ENCODE peak calls at places on chromosomes 2 and 18, in ten cellular contexts. Y is upper lobe of left lung, I is IMR-90, D is astrocyte of the spinal cord, L is suprapubic skin, R is left ventricle myocardium inferior, E is heart left ventricle, T is neuronal stem cell, S is choroid plexus epithelial cell, J is AG10803. U is an unnamed sample.

GRCh38 chr2:37344453-37345361 is at the start of gene QPCT:
- DNase-seq in Y (peak), I (peak), D (peak), L (peak), R (peak), E (peak), T (no peak), S (peak), J (peak), U (no peak)

GRCh38 chr2:239225921-239226561 is 174.8 kb downstream of the HDAC4 start:
- DNase-seq in Y (no peak), I (peak), D (peak), L (no peak), R (no peak), E (no peak), T (no peak), S (peak), J (peak), U (peak)

GRCh38 chr2:202574541-202574940 is 60.2 kb upstream of the FAM117B start:
- DNase-seq in Y (no peak), I (peak), D (no peak), L (no peak), R (no peak), E (no peak), T (no peak), S (no peak), J (no peak), U (no peak)

GRCh38 chr18:70181015-70181414 is 24.5 kb downstream of the RTTN start:
- DNase-seq in Y (no peak), I (peak), D (peak), L (no peak), R (no peak), E (no peak), T (no peak), S (peak), J (peak), U (peak)

GRCh38 chr18:59052965-59053960 is 86.4 kb upstream of the SEC11C start:
- DNase-seq in Y (no peak), I (no peak), D (peak), L (no peak), R (no peak), E (no peak), T (no peak), S (peak), J (peak), U (no peak)

GRCh38 chr2:222433381-222434173 is 9.2 kb downstream of the SGPP2 start:
- DNase-seq in Y (no peak), I (no peak), D (no peak), L (no peak), R (no peak), E (no peak), T (no peak), S (no peak), J (no peak), U (no peak)

GRCh38 chr2:120538691-120539420 is 192.9 kb downstream of the INHBB start:
- DNase-seq in Y (no peak), I (no peak), D (no peak), L (no peak), R (no peak), E (no peak), T (no peak), S (no peak), J (no peak), U (no peak)

GRCh38 chr2:120371969-120372625 is 26.2 kb downstream of the INHBB start:
- DNase-seq in Y (no peak), I (no peak), D (no peak), L (no peak), R (no peak), E (no peak), T (no peak), S (no peak), J (no peak), U (no peak)

GRCh38 chr2:218781691-218782528 is at the start of gene CYP27A1:
- DNase-seq in Y (peak), I (no peak), D (peak), L (peak), R (peak), E (peak), T (peak), S (peak), J (peak), U (no peak)

GRCh38 chr2:119109823-119110222 is 48.7 kb downstream of the C1QL2 start:
- DNase-seq in Y (no peak), I (no peak), D (no peak), L (no peak), R (no peak), E (no peak), T (no peak), S (no peak), J (no peak), U (no peak)

GRCh38 chr2:129733041-129733440 is 246.4 kb upstream of the RAB6C start:
- DNase-seq in Y (peak), I (no peak), D (no peak), L (peak), R (no peak), E (no peak), T (no peak), S (no peak), J (no peak), U (no peak)

GRCh38 chr18:45879681-45880655 is 54.5 kb downstream of the SIGLEC15 start:
- DNase-seq in Y (peak), I (peak), D (peak), L (no peak), R (peak), E (peak), T (peak), S (peak), J (peak), U (peak)

GRCh38 chr2:64558682-64559081 is 34.6 kb downstream of the AFTPH start:
- DNase-seq in Y (no peak), I (no peak), D (no peak), L (no peak), R (no peak), E (no peak), T (no peak), S (no peak), J (no peak), U (no peak)

GRCh38 chr2:101766871-101767739 is 69.6 kb downstream of the MAP4K4 start:
- DNase-seq in Y (no peak), I (peak), D (peak), L (no peak), R (no peak), E (no peak), T (peak), S (peak), J (peak), U (peak)

GRCh38 chr2:74747411-74748080 is 86.4 kb upstream of the HK2 start:
- DNase-seq in Y (no peak), I (peak), D (no peak), L (no peak), R (no peak), E (no peak), T (no peak), S (peak), J (peak), U (peak)

GRCh38 chr2:166384774-166385173 is 9.0 kb upstream of the SCN9A start:
- DNase-seq in Y (no peak), I (peak), D (peak), L (no peak), R (no peak), E (no peak), T (no peak), S (peak), J (peak), U (no peak)

GRCh38 chr2:105180491-105180972 is 61.0 kb upstream of the GPR45 start:
- DNase-seq in Y (no peak), I (no peak), D (no peak), L (no peak), R (no peak), E (no peak), T (no peak), S (no peak), J (no peak), U (no peak)

GRCh38 chr18:78801011-78801410 is 178.6 kb upstream of the SALL3 start:
- DNase-seq in Y (no peak), I (no peak), D (no peak), L (no peak), R (no peak), E (no peak), T (no peak), S (no peak), J (no peak), U (no peak)

GRCh38 chr2:148645925-148646559 is 1.5 kb downstream of the EPC2 start:
- DNase-seq in Y (peak), I (peak), D (peak), L (no peak), R (no peak), E (peak), T (no peak), S (peak), J (peak), U (peak)

GRCh38 chr2:55009277-55010055 is 40.8 kb downstream of the RTN4 start:
- DNase-seq in Y (no peak), I (no peak), D (no peak), L (no peak), R (no peak), E (no peak), T (no peak), S (no peak), J (no peak), U (no peak)
- H3K4me3 ChIP-seq in Y (peak), I (no peak), D (no peak), L (peak), R (peak), E (peak), T (no peak), S (peak), J (peak), U (no peak)

DNA sequence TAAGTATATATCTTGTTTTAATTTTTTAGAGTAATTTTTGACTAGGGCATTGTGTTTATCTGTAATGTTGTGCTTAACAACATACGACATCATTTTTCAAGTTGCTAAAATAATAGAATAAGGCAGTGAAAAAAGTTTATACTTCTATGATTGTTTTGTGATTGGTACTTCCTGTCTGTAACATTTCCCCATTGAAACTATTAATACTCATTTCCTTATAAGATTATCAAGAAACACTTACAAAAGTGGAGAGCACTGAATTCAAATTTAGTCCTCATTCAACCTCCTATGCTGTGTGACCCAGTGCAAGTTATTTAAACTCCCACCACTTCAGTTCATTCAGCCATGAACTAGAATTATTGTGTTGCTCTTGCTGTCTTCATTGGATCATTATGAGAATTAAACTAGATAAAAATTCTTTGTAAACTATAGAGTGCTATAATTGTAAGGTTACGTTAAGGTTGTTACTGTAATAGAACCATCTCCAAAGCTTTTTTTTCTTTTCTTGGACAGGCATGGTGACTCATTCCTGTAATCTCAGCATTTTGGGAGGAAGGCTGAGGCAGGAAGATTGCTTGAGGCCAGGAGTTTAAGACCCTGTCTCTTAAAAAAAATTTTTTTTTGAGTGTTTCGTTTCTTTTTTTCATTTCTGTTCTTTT is 2.8 kb downstream of the ETAA1 start:
- DNase-seq in Y (no peak), I (peak), D (peak), L (no peak), R (no peak), E (no peak), T (no peak), S (peak), J (no peak), U (no peak)
- H3K4me3 ChIP-seq in Y (no peak), I (no peak), D (no peak), L (no peak), R (no peak), E (no peak), T (no peak), S (no peak), J (no peak), U (no peak)

GRCh38 chr2:175807031-175807873 is 194.8 kb downstream of the LNPK start:
- DNase-seq in Y (no peak), I (peak), D (no peak), L (no peak), R (no peak), E (no peak), T (no peak), S (no peak), J (peak), U (peak)

GRCh38 chr2:175804130-175804529 is 197.9 kb downstream of the LNPK start:
- DNase-seq in Y (no peak), I (no peak), D (no peak), L (no peak), R (no peak), E (no peak), T (no peak), S (no peak), J (no peak), U (no peak)

GRCh38 chr2:175806570-175806969 is 195.5 kb downstream of the LNPK start:
- DNase-seq in Y (no peak), I (no peak), D (no peak), L (no peak), R (no peak), E (no peak), T (no peak), S (no peak), J (no peak), U (no peak)

GRCh38 chr2:175805442-175806114 is 196.5 kb downstream of the LNPK start:
- DNase-seq in Y (no peak), I (no peak), D (no peak), L (no peak), R (no peak), E (no peak), T (no peak), S (no peak), J (no peak), U (peak)

DNA sequence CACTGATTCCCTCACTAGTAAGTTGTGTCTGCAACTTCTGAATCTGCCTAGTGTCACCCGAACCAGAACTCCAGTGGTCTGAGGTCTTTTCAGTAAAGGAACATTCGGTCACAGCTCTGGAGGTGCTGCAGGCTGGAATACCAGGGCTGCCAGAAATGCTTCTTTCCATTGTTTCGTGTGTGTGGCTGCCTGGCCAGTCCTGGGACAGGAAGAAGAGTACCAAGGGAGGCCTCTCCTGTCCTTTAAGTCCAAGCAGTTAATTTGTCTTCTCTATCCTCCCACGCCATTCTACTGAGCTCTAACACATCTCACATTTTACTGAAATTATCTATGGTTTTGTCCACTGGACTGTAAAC is 196.0 kb downstream of the LNPK start:
- DNase-seq in Y (no peak), I (no peak), D (no peak), L (no peak), R (no peak), E (no peak), T (no peak), S (no peak), J (no peak), U (no peak)
- H3K4me3 ChIP-seq in Y (no peak), I (no peak), D (no peak), L (no peak), R (no peak), E (no peak), T (no peak), S (no peak), J (no peak), U (no peak)

DNA sequence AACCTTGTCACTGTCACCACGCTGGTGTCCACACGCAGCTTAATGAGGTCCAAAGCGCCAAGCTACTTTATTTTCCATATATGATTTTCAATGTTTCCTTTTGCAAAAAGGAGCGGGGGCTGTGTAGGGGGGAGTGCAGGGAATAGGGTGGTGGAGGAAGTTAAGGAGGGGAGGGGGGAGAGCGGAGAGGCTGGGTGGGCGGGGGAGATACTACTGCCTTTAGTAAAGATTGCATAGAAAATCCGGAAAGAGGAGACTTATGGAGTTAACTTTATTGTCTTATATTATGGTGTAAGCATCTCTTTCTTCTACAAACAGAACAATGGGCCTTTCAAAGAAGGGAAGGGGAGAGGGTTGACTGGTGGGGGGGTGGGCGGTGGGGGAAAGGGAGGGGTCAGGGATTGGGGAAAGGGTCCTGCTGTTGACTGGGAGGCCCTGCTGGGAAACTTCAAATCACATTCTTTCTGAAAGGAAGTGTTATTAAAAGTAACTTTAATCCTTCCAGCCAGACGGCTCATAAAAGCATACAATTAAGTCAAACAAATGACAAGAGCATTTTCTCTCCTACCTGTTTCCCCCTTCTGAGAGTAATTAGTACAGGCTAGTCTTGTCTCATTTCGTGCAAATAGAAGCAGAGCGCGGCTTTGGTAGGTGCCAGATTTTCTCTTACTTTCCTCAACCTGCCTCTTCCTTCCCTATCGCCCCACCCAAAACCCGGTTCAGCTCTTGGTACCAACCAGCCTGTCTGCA is 2112.8 kb upstream of the PIK3C3 start:
- DNase-seq in Y (no peak), I (no peak), D (no peak), L (no peak), R (no peak), E (no peak), T (peak), S (peak), J (no peak), U (no peak)
- H3K4me3 ChIP-seq in Y (peak), I (peak), D (peak), L (peak), R (no peak), E (peak), T (peak), S (peak), J (peak), U (peak)

DNA sequence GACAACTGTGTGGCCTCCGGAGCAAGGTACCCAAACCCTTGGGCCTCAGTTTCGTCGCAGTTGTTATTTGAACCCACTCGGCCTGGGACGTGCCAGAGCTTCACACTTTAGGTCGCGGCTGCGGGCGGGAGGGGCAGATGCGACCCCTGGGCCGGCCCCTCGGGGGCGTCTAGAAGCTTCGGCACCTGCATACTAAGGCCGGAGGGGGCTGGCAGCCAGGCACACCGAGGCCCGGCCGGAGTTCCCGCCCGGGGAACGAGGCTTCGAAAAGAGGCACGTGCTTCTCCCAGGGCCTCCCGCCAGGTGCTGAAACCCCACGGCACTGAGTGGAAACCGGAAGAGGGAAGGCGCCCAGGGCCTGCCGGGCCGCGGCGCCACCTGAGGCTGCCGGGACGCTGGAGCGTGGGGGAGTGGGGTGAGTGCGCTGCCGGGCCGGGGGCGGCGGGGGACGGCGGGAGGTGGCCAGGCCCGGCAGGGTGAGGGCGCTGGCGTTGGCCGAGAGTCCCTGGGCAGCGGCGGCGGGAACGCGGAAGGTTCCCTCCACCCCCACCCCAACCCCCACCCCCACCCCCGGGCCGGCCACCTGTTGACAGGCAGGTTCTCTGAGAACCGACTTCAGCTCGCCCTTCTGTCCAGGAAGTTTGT is 8.9 kb downstream of the OTX1 start:
- DNase-seq in Y (no peak), I (no peak), D (no peak), L (no peak), R (no peak), E (no peak), T (no peak), S (no peak), J (no peak), U (no peak)
- H3K4me3 ChIP-seq in Y (peak), I (no peak), D (no peak), L (peak), R (peak), E (no peak), T (no peak), S (no peak), J (no peak), U (no peak)

GRCh38 chr2:33264766-33265165 is 211.7 kb upstream of the RASGRP3 start:
- DNase-seq in Y (no peak), I (no peak), D (no peak), L (no peak), R (no peak), E (no peak), T (no peak), S (no peak), J (no peak), U (no peak)

GRCh38 chr2:33266467-33266866 is 210.0 kb upstream of the RASGRP3 start:
- DNase-seq in Y (no peak), I (no peak), D (no peak), L (no peak), R (no peak), E (no peak), T (no peak), S (no peak), J (no peak), U (no peak)

GRCh38 chr2:33267043-33267442 is 209.4 kb upstream of the RASGRP3 start:
- DNase-seq in Y (no peak), I (no peak), D (no peak), L (no peak), R (no peak), E (no peak), T (no peak), S (no peak), J (no peak), U (no peak)

GRCh38 chr2:33267745-33268144 is 208.7 kb upstream of the RASGRP3 start:
- DNase-seq in Y (no peak), I (peak), D (no peak), L (no peak), R (no peak), E (no peak), T (no peak), S (peak), J (peak), U (no peak)

GRCh38 chr2:33265584-33266338 is 210.7 kb upstream of the RASGRP3 start:
- DNase-seq in Y (no peak), I (no peak), D (no peak), L (no peak), R (no peak), E (no peak), T (no peak), S (no peak), J (no peak), U (no peak)
- H3K4me3 ChIP-seq in Y (no peak), I (no peak), D (no peak), L (no peak), R (no peak), E (no peak), T (no peak), S (no peak), J (no peak), U (no peak)

GRCh38 chr2:143176606-143177005 is 47.4 kb downstream of the ARHGAP15 start:
- DNase-seq in Y (no peak), I (no peak), D (no peak), L (no peak), R (no peak), E (no peak), T (no peak), S (no peak), J (no peak), U (no peak)
- H3K4me3 ChIP-seq in Y (no peak), I (no peak), D (no peak), L (no peak), R (peak), E (no peak), T (no peak), S (no peak), J (no peak), U (no peak)

U was measured in skeletal muscle cell.